ENCODE peak calls at places on chromosomes 16 and 17, in four cellular contexts. W is NCI-H69; I is HS-27A; P is stimulated activated CD8-positive, alpha-beta memory T cell treated with anti-CD3 and anti-CD28 coated beads, Interleukin-4, amount 100 ng/mL, for 1 hour. G is an unnamed sample.

GRCh38 chr17:81371910-81372760 is 23.1 kb upstream of the BAHCC1 start:
- DNase-seq in W (no peak), I (no peak), P (no peak), G (no peak)

GRCh38 chr17:68497885-68498319 is 14.3 kb upstream of the PRKAR1A start:
- DNase-seq in W (peak), I (no peak), P (no peak), G (no peak)

GRCh38 chr17:78950870-78951269 is 25.7 kb upstream of the TIMP2 start:
- DNase-seq in W (no peak), I (no peak), P (no peak), G (no peak)

GRCh38 chr16:51549836-51550235 is 398.8 kb upstream of the SALL1 start:
- DNase-seq in W (no peak), I (no peak), P (no peak), G (no peak)

GRCh38 chr17:71764507-71764906 is 356.3 kb upstream of the SOX9 start:
- DNase-seq in W (peak), I (no peak), P (no peak), G (no peak)

GRCh38 chr16:28288117-28288516 is 4.2 kb upstream of the SBK1 start:
- DNase-seq in W (no peak), I (no peak), P (no peak), G (no peak)

GRCh38 chr17:57811633-57812280 is 38.1 kb downstream of the MRPS23 start:
- DNase-seq in W (peak), I (no peak), P (no peak), G (no peak)

GRCh38 chr17:4395111-4395478 is 28.6 kb upstream of the UBE2G1 start:
- DNase-seq in W (no peak), I (no peak), P (no peak), G (no peak)

GRCh38 chr16:79653337-79654000 is 52.9 kb upstream of the MAF start:
- DNase-seq in W (peak), I (no peak), P (no peak), G (peak)

GRCh38 chr16:46836521-46837292 is 5.7 kb upstream of the C16orf87 start:
- DNase-seq in W (peak), I (no peak), P (no peak), G (no peak)

GRCh38 chr17:10349403-10349802 is 23.4 kb downstream of the MYH13 start:
- DNase-seq in W (no peak), I (no peak), P (no peak), G (no peak)

GRCh38 chr17:10532026-10532425 is 13.7 kb upstream of the MYH1 start:
- DNase-seq in W (no peak), I (no peak), P (no peak), G (no peak)

GRCh38 chr17:66968916-66969315 is 4.4 kb downstream of the CACNG4 start:
- DNase-seq in W (no peak), I (no peak), P (no peak), G (no peak)

GRCh38 chr17:60356947-60357346 is 35.0 kb downstream of the USP32 start:
- DNase-seq in W (no peak), I (no peak), P (no peak), G (no peak)

GRCh38 chr16:56115817-56116576 is 75.3 kb upstream of the GNAO1 start:
- DNase-seq in W (peak), I (no peak), P (no peak), G (no peak)

GRCh38 chr17:63475491-63476412 is 1.1 kb upstream of the ACE start:
- DNase-seq in W (no peak), I (no peak), P (no peak), G (no peak)

GRCh38 chr17:18993876-18994275 is 10.7 kb downstream of the FAM83G start:
- DNase-seq in W (no peak), I (no peak), P (no peak), G (no peak)

GRCh38 chr17:45234641-45235040 is 13.0 kb downstream of the FMNL1 start:
- DNase-seq in W (peak), I (no peak), P (no peak), G (no peak)

GRCh38 chr16:56041556-56042140 is 149.6 kb upstream of the GNAO1 start:
- DNase-seq in W (peak), I (no peak), P (no peak), G (no peak)

GRCh38 chr16:23597003-23597756 is 1.1 kb upstream of the NDUFAB1 start:
- DNase-seq in W (peak), I (no peak), P (no peak), G (no peak)

GRCh38 chr17:40345161-40346034 is 19.1 kb downstream of the GJD3 start:
- DNase-seq in W (peak), I (no peak), P (no peak), G (no peak)

GRCh38 chr17:79503440-79503839 is 107.4 kb downstream of the RBFOX3 start:
- DNase-seq in W (no peak), I (no peak), P (no peak), G (no peak)

GRCh38 chr16:78503501-78504110 is 404.2 kb downstream of the WWOX start:
- DNase-seq in W (no peak), I (no peak), P (no peak), G (peak)

GRCh38 chr17:81647640-81648012 is 8.7 kb downstream of the PDE6G start:
- DNase-seq in W (no peak), I (no peak), P (no peak), G (no peak)

GRCh38 chr17:60391419-60392041 is 403 bp downstream of the USP32 start:
- DNase-seq in W (peak), I (peak), P (no peak), G (no peak)

GRCh38 chr16:71727545-71728324 is 3.2 kb upstream of the PHLPP2 start:
- DNase-seq in W (no peak), I (no peak), P (no peak), G (no peak)

GRCh38 chr16:53732296-53732929 is 28.5 kb downstream of the FTO start:
- DNase-seq in W (peak), I (no peak), P (no peak), G (no peak)

GRCh38 chr16:2151188-2152091 is 3.0 kb downstream of the RAB26 start:
- DNase-seq in W (peak), I (no peak), P (no peak), G (no peak)

GRCh38 chr16:22098538-22099255 is 6.4 kb downstream of the VWA3A start:
- DNase-seq in W (peak), I (no peak), P (no peak), G (no peak)

GRCh38 chr17:9522074-9522473 is 53.5 kb downstream of the STX8 start:
- DNase-seq in W (peak), I (peak), P (no peak), G (peak)

GRCh38 chr17:66726371-66726770 is 108.5 kb upstream of the CACNG5 start:
- DNase-seq in W (no peak), I (no peak), P (no peak), G (no peak)

GRCh38 chr17:66002807-66003206 is 189.1 kb downstream of the CEP112 start:
- DNase-seq in W (peak), I (no peak), P (no peak), G (no peak)

GRCh38 chr16:54136276-54136625 is 150.3 kb downstream of the IRX3 start:
- DNase-seq in W (no peak), I (no peak), P (no peak), G (no peak)

GRCh38 chr17:14019186-14019956 is 49.9 kb upstream of the COX10 start:
- DNase-seq in W (no peak), I (no peak), P (no peak), G (no peak)

GRCh38 chr16:84806890-84807258 is 12.9 kb upstream of the CRISPLD2 start:
- DNase-seq in W (no peak), I (no peak), P (no peak), G (no peak)

GRCh38 chr16:20960899-20961298 is 60.3 kb downstream of the LYRM1 start:
- DNase-seq in W (no peak), I (no peak), P (no peak), G (no peak)

GRCh38 chr16:974001-974601 is 3.3 kb upstream of the LMF1 start:
- DNase-seq in W (no peak), I (no peak), P (no peak), G (no peak)

GRCh38 chr17:164536-165235 is 16.8 kb downstream of the DOC2B start:
- DNase-seq in W (no peak), I (no peak), P (no peak), G (no peak)

GRCh38 chr16:62965831-62966230 is 929.6 kb upstream of the CDH8 start:
- DNase-seq in W (peak), I (no peak), P (no peak), G (no peak)

G was measured in SK-N-MC.